ENCODE peak calls at places on chromosomes 6 and 20, in eight cellular contexts. G is heart right ventricle; H is fibroblast of lung; L is CD8-positive, alpha-beta T cell; M is adrenal gland; F is breast epithelium; Q is suprapubic skin; U is sigmoid colon. O is an unnamed sample.

GRCh38 chr20:461254-462198 is 807 bp downstream of the TBC1D20 start:
- DNase-seq in Q (peak; percentile 76), H (peak; percentile 40), M (peak; percentile 58), U (peak; percentile 77), L (peak; percentile 58), G (peak; percentile 33), F (no peak), O (no peak)

GRCh38 chr6:125469915-125470314 is 168.1 kb upstream of the HDDC2 start:
- DNase-seq in Q (no peak), H (no peak), M (no peak), U (no peak), F (no peak), G (no peak), L (no peak), O (no peak)

GRCh38 chr20:10218536-10219451 is at the start of gene SNAP25:
- DNase-seq in F (peak; percentile 76), G (no peak), Q (peak; percentile 60), M (peak; percentile 59), U (peak; percentile 71), L (peak; percentile 52), H (peak; percentile 97), O (peak; percentile 82)

GRCh38 chr6:46325561-46326525 is 155.1 kb upstream of the ENPP5 start:
- DNase-seq in F (no peak), U (no peak), L (peak; percentile 24), G (peak; percentile 23), Q (no peak), H (peak; percentile 72), M (peak; percentile 14), O (no peak)

GRCh38 chr20:38840053-38840893 is 34.8 kb downstream of the PPP1R16B start:
- DNase-seq in U (no peak), L (peak; percentile 53), M (no peak), G (no peak), F (no peak), Q (no peak), H (no peak), O (no peak)

GRCh38 chr6:107634147-107635057 is 144.5 kb downstream of the SOBP start:
- DNase-seq in Q (no peak), U (no peak), L (no peak), F (no peak), H (no peak), G (no peak), M (no peak), O (no peak)

GRCh38 chr6:87291879-87292278 is 30.5 kb upstream of the SMIM8 start:
- DNase-seq in Q (no peak), H (no peak), F (no peak), L (no peak), M (no peak), G (no peak), U (no peak), O (no peak)

GRCh38 chr6:90368601-90369000 is 72.0 kb upstream of the BACH2 start:
- DNase-seq in M (no peak), G (no peak), U (no peak), Q (no peak), L (no peak), F (no peak), H (peak; percentile 87), O (no peak)

GRCh38 chr20:18739785-18740184 is 73.8 kb upstream of the SCP2D1 start:
- DNase-seq in H (peak; percentile 96), M (peak; percentile 8), Q (no peak), G (no peak), F (no peak), L (no peak), U (peak; percentile 89), O (no peak)

GRCh38 chr20:34955232-34956040 is at the start of the genes GSS and MYH7B:
- DNase-seq in L (peak; percentile 92), H (peak; percentile 96), F (peak; percentile 96), M (peak; percentile 99), U (peak; percentile 98), Q (peak; percentile 98), G (peak; percentile 97), O (peak; percentile 100)

GRCh38 chr20:42714298-42715141 is 475.2 kb downstream of the PTPRT start:
- DNase-seq in H (no peak), G (no peak), F (no peak), Q (no peak), L (no peak), U (no peak), M (no peak), O (no peak)

GRCh38 chr6:37663016-37663810 is 34.5 kb downstream of the MDGA1 start:
- DNase-seq in H (peak; percentile 44), G (no peak), Q (no peak), M (no peak), U (no peak), F (no peak), L (no peak), O (no peak)

GRCh38 chr6:164579035-164579434 is 730.4 kb downstream of the C6orf118 start:
- DNase-seq in L (no peak), G (no peak), Q (no peak), U (no peak), H (no peak), M (no peak), F (no peak), O (no peak)

GRCh38 chr20:8449120-8449519 is 317.1 kb downstream of the PLCB1 start:
- DNase-seq in Q (no peak), U (no peak), H (no peak), G (no peak), F (no peak), M (no peak), L (no peak), O (no peak)

GRCh38 chr20:8443464-8444072 is 311.5 kb downstream of the PLCB1 start:
- DNase-seq in U (no peak), F (no peak), H (no peak), G (no peak), M (no peak), Q (no peak), L (no peak), O (no peak)

DNA sequence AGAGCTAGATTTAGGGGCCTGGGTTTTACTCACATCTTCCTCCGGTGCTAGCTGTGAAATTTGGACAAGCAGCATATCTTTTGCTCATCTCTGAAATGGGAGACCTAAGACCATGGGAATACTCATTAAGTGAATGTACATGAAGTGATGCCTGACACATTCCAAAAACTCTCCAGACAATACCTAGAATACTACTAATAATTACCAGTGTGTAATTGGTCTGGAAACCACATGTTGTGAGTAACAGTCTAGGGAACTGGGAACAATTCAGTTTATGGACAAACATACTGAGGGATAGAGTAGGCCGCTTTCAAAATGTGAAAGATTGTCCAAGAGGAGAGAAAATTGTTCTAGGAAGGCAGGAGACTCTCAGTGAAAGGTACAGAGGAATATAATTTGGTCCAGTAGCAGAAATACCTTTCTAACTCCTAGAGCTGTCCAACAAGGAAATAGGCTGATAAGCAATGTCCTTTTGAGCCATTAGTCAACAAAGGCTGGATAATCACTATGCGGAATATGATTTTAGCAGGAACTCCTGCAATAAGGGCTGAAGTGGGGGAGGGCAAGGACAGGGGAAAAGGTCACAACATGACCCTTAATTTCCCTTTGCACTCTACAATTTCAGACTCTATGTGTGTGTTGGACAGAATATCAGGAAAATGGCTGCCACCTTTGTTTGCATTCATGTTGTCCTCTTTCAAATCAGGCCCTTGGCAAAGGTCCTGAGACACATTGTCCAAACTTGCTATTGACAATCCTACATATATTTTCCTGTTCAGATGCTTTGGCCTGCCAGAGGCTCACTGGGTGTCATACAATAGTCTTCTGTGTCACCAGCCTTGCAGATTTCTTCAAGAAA is 315.4 kb downstream of the PLCB1 start:
- DNase-seq in H (no peak), L (no peak), G (no peak), U (no peak), M (no peak), Q (no peak), F (no peak), O (no peak)
- H3K27me3 ChIP-seq in H (no peaks in the 10 kb centered on the region), L (no peaks in the 10 kb centered on the region), G (no peaks in the 10 kb centered on the region), U (no peaks in the 10 kb centered on the region), M (no peaks in the 10 kb centered on the region), Q (no peaks in the 10 kb centered on the region), F (no peaks in the 10 kb centered on the region), O (no peaks in the 10 kb centered on the region)

DNA sequence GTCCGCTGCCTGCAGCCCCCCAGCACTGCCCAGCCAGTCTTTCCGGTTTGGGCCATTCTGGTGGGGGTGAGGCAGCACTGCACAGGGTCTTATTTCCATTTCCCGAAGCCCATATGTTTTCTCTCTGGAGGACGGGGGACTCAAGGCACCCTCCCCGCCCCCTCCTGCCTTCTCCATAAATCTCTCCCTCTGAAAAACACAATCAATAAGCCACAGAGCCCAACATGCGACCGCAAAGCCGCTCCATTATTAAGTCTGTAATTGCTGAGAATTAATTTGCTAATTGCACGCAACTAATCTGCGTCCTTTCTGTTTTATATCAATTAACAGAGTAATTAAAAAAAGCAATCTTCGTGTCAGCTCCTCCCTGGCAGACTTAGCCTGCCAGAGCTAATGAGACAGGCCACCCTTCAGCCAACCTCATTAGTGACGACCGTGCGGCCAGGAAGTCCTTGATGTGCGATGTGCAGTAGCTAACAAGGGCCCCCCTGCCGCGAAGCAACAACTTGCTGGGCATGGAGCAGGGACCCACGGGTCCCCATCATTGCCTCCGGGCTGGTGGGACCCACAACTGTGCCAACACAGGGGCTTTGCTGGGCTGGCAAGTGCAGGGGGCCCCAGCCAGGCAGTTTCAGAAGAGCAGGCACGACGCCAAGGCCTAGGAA is 97.0 kb downstream of the YTHDF1 start:
- DNase-seq in U (no peak), L (no peak), H (no peak), M (no peak), F (no peak), G (no peak), Q (no peak), O (no peak)
- H3K27ac ChIP-seq in U (no peak overlapping the region), L (no peak overlapping the region), H (no peak overlapping the region), M (no peak overlapping the region), F (no peak overlapping the region), G (no peak overlapping the region), Q (no peak overlapping the region), O (no peak overlapping the region)

DNA sequence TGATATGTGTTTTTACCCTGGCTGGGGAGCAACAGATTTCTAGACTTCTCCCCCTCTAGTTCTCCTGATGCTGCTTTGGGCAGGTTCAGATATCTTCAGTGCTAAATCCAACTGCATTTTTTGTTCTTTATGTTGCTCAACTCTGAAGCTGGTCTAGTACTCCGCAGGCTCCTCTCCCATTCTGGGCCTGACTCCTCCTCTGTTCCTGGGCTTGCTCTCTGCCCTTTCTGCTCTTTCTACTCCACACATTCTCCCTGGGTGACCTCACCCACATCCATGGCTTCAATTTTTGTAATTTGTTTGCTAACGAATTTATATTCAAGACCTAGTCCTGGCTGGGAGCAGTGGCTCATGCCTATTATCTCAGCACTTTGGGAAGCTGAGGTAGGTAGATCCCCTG is 6.4 kb downstream of the FYN start:
- DNase-seq in M (no peak), H (no peak), G (no peak), Q (no peak), L (no peak), F (no peak), U (no peak), O (no peak)
- H3K4me1 ChIP-seq in M (no peaks in the 10 kb centered on the region), H (no peaks in the 10 kb centered on the region), G (peaks cover 69% of the 10 kb centered on the region), Q (peaks cover 29% of the 10 kb centered on the region), L (peaks cover 89% of the 10 kb centered on the region), F (no peaks in the 10 kb centered on the region), U (peaks cover 4% of the 10 kb centered on the region), O (peaks cover 6% of the 10 kb centered on the region)

DNA sequence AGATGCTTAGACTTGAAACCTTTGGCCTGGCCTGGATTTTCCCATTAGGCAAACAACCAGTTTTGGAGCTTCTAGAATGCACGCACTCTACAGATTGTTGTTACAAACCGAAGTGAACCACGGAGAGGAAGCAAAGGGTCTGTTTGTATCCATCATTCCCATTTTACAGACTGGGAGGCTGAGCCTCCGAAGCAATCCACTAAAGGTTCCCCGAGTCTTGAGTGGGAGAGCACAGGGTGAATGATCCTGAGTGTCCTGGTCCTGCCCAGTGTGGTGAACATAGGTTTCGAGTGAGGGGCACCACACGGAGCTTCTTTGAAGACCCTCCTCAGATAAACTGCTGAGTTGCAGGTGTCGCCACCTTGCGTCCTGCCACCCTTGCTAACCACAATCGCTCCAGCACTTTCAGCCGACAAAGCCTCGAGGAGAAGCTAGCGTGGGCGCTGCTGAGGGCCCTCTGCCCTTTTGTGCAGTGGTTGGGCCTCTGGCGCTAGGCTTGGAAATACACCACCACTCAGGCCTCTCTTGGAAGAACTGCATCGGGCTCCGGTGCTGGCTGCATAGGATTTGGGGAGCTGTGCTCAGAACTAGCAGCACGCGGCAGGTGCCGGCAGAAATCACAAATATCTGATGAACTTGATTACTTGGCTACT is 1.4 kb upstream of the PRDM13 start:
- DNase-seq in F (no peak), L (no peak), H (no peak), U (no peak), Q (no peak), M (no peak), G (no peak), O (no peak)
- H3K27me3 ChIP-seq in F (peaks cover 14% of the 10 kb centered on the region), L (peaks cover 74% of the 10 kb centered on the region), H (peaks cover 86% of the 10 kb centered on the region), U (peaks cover 100% of the 10 kb centered on the region), Q (peaks cover 100% of the 10 kb centered on the region), M (peaks cover 99% of the 10 kb centered on the region), G (peaks cover 100% of the 10 kb centered on the region), O (peaks cover 100% of the 10 kb centered on the region)

O was measured in RWPE2.